ENCODE peak calls at places on chromosomes 2 and 18, in four cellular contexts. Z, X, E and K are unnamed samples.

GRCh38 chr2:128436498-128437180 is 118.0 kb upstream of the HS6ST1 start:
- DNase-seq in Z (no peak), X (no peak), E (peak), K (no peak)

GRCh38 chr2:42685303-42685702 is 78.6 kb downstream of the OXER1 start:
- DNase-seq in Z (no peak), X (no peak), E (no peak), K (no peak)

GRCh38 chr2:73107211-73107926 is 5.4 kb downstream of the RAB11FIP5 start:
- DNase-seq in Z (no peak), X (no peak), E (peak), K (no peak)

GRCh38 chr2:173568054-173568453 is 213.4 kb downstream of the CDCA7 start:
- DNase-seq in Z (peak), X (no peak), E (peak), K (peak)

GRCh38 chr2:215435261-215435808 is 533 bp downstream of the FN1 start:
- DNase-seq in Z (peak), X (no peak), E (peak), K (peak)

GRCh38 chr18:79191418-79191817 is 122.2 kb downstream of the ATP9B start:
- DNase-seq in Z (no peak), X (no peak), E (no peak), K (no peak)

GRCh38 chr2:237257471-237257951 is 156.5 kb downstream of the COL6A3 start:
- DNase-seq in Z (no peak), X (no peak), E (peak), K (no peak)

GRCh38 chr2:120986898-120987650 is 251.4 kb downstream of the GLI2 start:
- DNase-seq in Z (no peak), X (no peak), E (no peak), K (no peak)

GRCh38 chr2:84888401-84889276 is 7.8 kb upstream of the TRABD2A start:
- DNase-seq in Z (no peak), X (no peak), E (peak), K (peak)

GRCh38 chr2:162430323-162430722 is 86.4 kb downstream of the GCA start:
- DNase-seq in Z (peak), X (no peak), E (no peak), K (no peak)

GRCh38 chr2:134304726-134305509 is 51.0 kb downstream of the MGAT5 start:
- DNase-seq in Z (no peak), X (no peak), E (no peak), K (no peak)